ENCODE peak calls at places on chromosomes 5 and 9, in five cellular contexts. N is endothelial cell; I is colonic mucosa; R is fibroblast of the aortic adventitia; J is CD8-positive, alpha-beta T cell. H is an unnamed sample.

GRCh38 chr5:154779105-154779504 is 23.9 kb downstream of the LARP1 start:
- DNase-seq in N (no peak), R (peak; percentile 74), I (no peak), J (no peak), H (no peak)

GRCh38 chr5:129554134-129554904 is 94.2 kb downstream of the ADAMTS19 start:
- DNase-seq in N (no peak), J (no peak), R (no peak), I (no peak), H (no peak)

GRCh38 chr5:67815455-67816391 is 399.8 kb upstream of the PIK3R1 start:
- DNase-seq in I (no peak), N (no peak), J (no peak), R (peak; percentile 66), H (no peak)

GRCh38 chr9:130467371-130467770 is 22.6 kb downstream of the ASS1 start:
- DNase-seq in I (no peak), R (no peak), J (no peak), N (no peak), H (no peak)

GRCh38 chr9:78280982-78281668 is 15.8 kb upstream of the PSAT1 start:
- DNase-seq in N (no peak), R (peak; percentile 96), J (no peak), I (peak; percentile 43), H (no peak)

GRCh38 chr5:148697177-148697820 is 43.0 kb upstream of the HTR4 start:
- DNase-seq in J (no peak), N (no peak), R (peak; percentile 82), I (no peak), H (no peak)

GRCh38 chr5:2317540-2317939 is 433.9 kb downstream of the IRX2 start:
- DNase-seq in I (peak; percentile 3), N (no peak), R (no peak), J (no peak), H (no peak)

GRCh38 chr5:126445502-126446174 is 22.4 kb downstream of the GRAMD2B start:
- DNase-seq in N (no peak), R (no peak), J (no peak), I (no peak), H (no peak)

GRCh38 chr5:69167488-69167845 is 517 bp downstream of the CCNB1 start:
- DNase-seq in J (no peak), R (no peak), N (peak; percentile 11), I (no peak), H (no peak)

GRCh38 chr5:82274343-82275266 is 3.5 kb downstream of the RPS23 start:
- DNase-seq in I (no peak), J (no peak), R (no peak), N (no peak), H (no peak)

GRCh38 chr9:84597131-84597530 is 72.4 kb upstream of the NTRK2 start:
- DNase-seq in N (no peak), J (no peak), R (no peak), I (no peak), H (no peak)

GRCh38 chr5:32545102-32545847 is 40.1 kb upstream of the SUB1 start:
- DNase-seq in J (no peak), R (no peak), I (no peak), N (no peak), H (no peak)

GRCh38 chr9:116087246-116087645 is 66.3 kb upstream of the PAPPA start:
- DNase-seq in J (no peak), I (no peak), R (peak; percentile 97), N (no peak), H (no peak)

GRCh38 chr9:33452828-33453271 is 5.5 kb upstream of the AQP3 start:
- DNase-seq in N (peak; percentile 81), I (peak; percentile 63), J (peak; percentile 66), R (peak; percentile 79), H (peak; percentile 50)

GRCh38 chr5:59299006-59299405 is 594.5 kb downstream of the PDE4D start:
- DNase-seq in I (no peak), J (no peak), N (no peak), R (no peak), H (no peak)

GRCh38 chr9:121636411-121636865 is 15.0 kb upstream of the DAB2IP start:
- DNase-seq in R (peak; percentile 53), I (no peak), J (no peak), N (peak; percentile 53), H (no peak)

GRCh38 chr5:172833691-172834569 is at the start of gene ERGIC1:
- DNase-seq in I (peak; percentile 90), R (peak; percentile 74), N (peak; percentile 73), J (peak; percentile 75), H (peak; percentile 52)

GRCh38 chr5:127572930-127573329 is 55.5 kb downstream of the PRRC1 start:
- DNase-seq in J (no peak), R (no peak), I (no peak), N (no peak), H (no peak)

GRCh38 chr9:78030553-78031270 is 899 bp downstream of the GNAQ start:
- DNase-seq in I (peak; percentile 73), N (peak; percentile 58), R (peak; percentile 25), J (peak; percentile 76), H (peak; percentile 42)

GRCh38 chr5:61290815-61291214 is 41.2 kb upstream of the ZSWIM6 start:
- DNase-seq in J (no peak), N (no peak), R (peak; percentile 69), I (peak; percentile 81), H (no peak)

GRCh38 chr9:113656771-113657670 is 193.5 kb downstream of the RGS3 start:
- DNase-seq in J (no peak), R (no peak), I (no peak), N (no peak), H (no peak)

GRCh38 chr9:114156311-114156657 is 947 bp downstream of the COL27A1 start:
- DNase-seq in J (no peak), R (no peak), N (no peak), I (no peak), H (no peak)

GRCh38 chr5:123752576-123752975 is 240.6 kb downstream of the CSNK1G3 start:
- DNase-seq in J (no peak), R (peak; percentile 94), N (no peak), I (no peak), H (no peak)

GRCh38 chr5:132283423-132284043 is 10.7 kb upstream of the SLC22A4 start:
- DNase-seq in I (no peak), N (no peak), R (peak; percentile 59), J (peak; percentile 36), H (no peak)

GRCh38 chr9:129382281-129383004 is 204.4 kb upstream of the IER5L start:
- DNase-seq in N (no peak), I (no peak), R (peak; percentile 14), J (no peak), H (no peak)

GRCh38 chr9:105359899-105360298 is 87.9 kb upstream of the FSD1L start:
- DNase-seq in N (no peak), I (no peak), R (no peak), J (no peak), H (no peak)

DNA sequence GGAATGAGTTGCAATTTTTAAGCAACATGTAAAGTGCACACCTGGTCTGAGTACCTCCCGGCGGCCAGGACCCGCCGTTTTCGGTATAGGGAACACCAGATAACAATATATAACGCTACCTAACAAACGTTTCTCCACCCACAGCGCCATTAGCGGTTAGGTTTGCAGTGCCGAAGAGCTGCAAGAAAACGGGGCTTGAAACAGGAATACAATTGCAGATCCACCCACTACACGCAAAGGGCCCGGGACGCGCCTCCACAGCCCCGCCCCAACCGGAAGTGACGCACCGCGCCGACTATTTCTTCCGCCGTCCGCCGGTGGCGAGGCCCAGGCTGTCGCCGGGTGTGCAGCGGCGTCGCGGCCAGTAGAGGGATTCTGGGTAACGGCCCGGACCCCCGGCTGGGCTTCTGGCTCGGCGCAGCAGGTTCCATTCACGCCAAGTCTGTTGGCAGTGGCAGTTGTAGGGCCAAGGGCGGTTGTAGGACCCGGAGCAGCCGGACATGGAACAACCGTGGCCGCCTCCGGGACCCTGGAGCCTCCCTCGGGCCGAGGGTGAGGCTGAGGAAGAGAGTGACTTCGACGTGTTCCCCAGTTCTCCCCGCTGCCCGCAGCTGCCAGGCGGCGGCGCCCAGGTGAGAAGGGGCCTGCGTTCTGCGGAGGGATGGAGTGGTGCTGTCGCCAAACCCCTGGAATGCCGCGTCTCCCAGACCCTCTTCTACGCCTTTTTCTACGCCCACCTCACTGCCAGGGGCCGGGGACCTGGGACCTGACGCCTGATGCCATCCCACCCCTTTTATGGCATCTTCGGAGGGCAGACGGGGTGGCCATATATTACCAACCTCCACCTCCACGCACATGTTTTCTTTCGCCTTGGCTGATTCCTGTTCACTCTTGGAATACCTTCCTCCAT is at the start of gene CDC37L1:
- DNase-seq in J (peak; percentile 100), R (peak; percentile 95), N (peak; percentile 99), I (peak; percentile 99), H (peak; percentile 97)
- TF ChIP-seq CTCF in J (peak; percentile 87), R (peak; percentile 66), N (peak; percentile 82), I (peak; percentile 57), H (peak; percentile 77)

GRCh38 chr5:105953616-105954015 is 1717.1 kb downstream of the EFNA5 start:
- DNase-seq in N (no peak), I (no peak), R (no peak), J (no peak), H (no peak)
- TF ChIP-seq CTCF in N (no peak), I (no peak), R (no peak), J (no peak), H (no peak)

GRCh38 chr5:159777049-159777448 is 139.2 kb upstream of the ADRA1B start:
- DNase-seq in R (peak; percentile 16), J (no peak), N (no peak), I (no peak), H (no peak)

GRCh38 chr5:159775890-159776289 is 140.4 kb upstream of the ADRA1B start:
- DNase-seq in I (no peak), R (no peak), J (no peak), N (no peak), H (no peak)

GRCh38 chr5:159772698-159773061 is 143.6 kb upstream of the ADRA1B start:
- DNase-seq in J (no peak), N (no peak), I (no peak), R (no peak), H (no peak)

GRCh38 chr5:159774476-159775031 is 141.7 kb upstream of the ADRA1B start:
- DNase-seq in J (no peak), I (no peak), R (no peak), N (no peak), H (no peak)

GRCh38 chr5:159773062-159773924 is 143.0 kb upstream of the ADRA1B start:
- DNase-seq in J (peak; percentile 65), N (peak; percentile 34), R (peak; percentile 84), I (peak; percentile 30), H (peak; percentile 43)
- TF ChIP-seq CTCF in J (no peak), N (no peak), R (no peak), I (no peak), H (peak; percentile 37)

GRCh38 chr9:136093331-136093986 is 1.6 kb downstream of the NACC2 start:
- DNase-seq in N (no peak), R (peak; percentile 27), I (peak; percentile 54), J (no peak), H (no peak)
- TF ChIP-seq CTCF in N (no peak), R (no peak), I (no peak), J (no peak), H (no peak)

H was measured in progenitor cell of endocrine pancreas.